ENCODE peak calls at places on chromosome 1, in seven cellular contexts. C is germinal center, M is type B pancreatic cell, N is fibroblast of lung, U is tibial artery, G is GM04504, E is DMS153. O is an unnamed sample.

GRCh38 chr1:161962094-161962887 is 61.4 kb downstream of the OLFML2B start:
- DNase-seq in C (no peak), M (no peak), N (peak), U (no peak), G (no peak), E (no peak), O (no peak)

GRCh38 chr1:154502742-154503111 is 515 bp upstream of the SHE start:
- DNase-seq in C (no peak), M (no peak), N (no peak), U (no peak), G (no peak), E (no peak), O (no peak)

GRCh38 chr1:63112155-63112914 is 210.0 kb upstream of the FOXD3 start:
- DNase-seq in C (no peak), M (no peak), N (peak), U (no peak), G (peak), E (no peak), O (no peak)

GRCh38 chr1:2413495-2414296 is 1.3 kb upstream of the PEX10 start:
- DNase-seq in C (peak), M (no peak), N (no peak), U (no peak), G (no peak), E (no peak), O (no peak)

GRCh38 chr1:30768830-30769718 is 11.5 kb upstream of the LAPTM5 start:
- DNase-seq in C (no peak), M (no peak), N (no peak), U (no peak), G (no peak), E (no peak), O (no peak)

GRCh38 chr1:200150721-200151120 is 123.2 kb downstream of the NR5A2 start:
- DNase-seq in C (no peak), M (no peak), N (peak), U (no peak), G (peak), E (peak), O (no peak)

GRCh38 chr1:23980725-23981063 is 567 bp upstream of the SRSF10 start:
- DNase-seq in C (peak), M (no peak), N (peak), U (no peak), G (no peak), E (peak), O (no peak)

GRCh38 chr1:67208217-67208616 is 42.0 kb downstream of the IL23R start:
- DNase-seq in C (no peak), M (no peak), N (no peak), U (no peak), G (no peak), E (no peak), O (no peak)

GRCh38 chr1:13899856-13900255 is 199.9 kb downstream of the PRDM2 start:
- DNase-seq in C (no peak), M (no peak), N (no peak), U (no peak), G (peak), E (no peak), O (no peak)

GRCh38 chr1:43522431-43522775 is 8.3 kb upstream of the PTPRF start:
- DNase-seq in C (no peak), M (no peak), N (no peak), U (no peak), G (no peak), E (no peak), O (no peak)

GRCh38 chr1:153539395-153540093 is 1.2 kb downstream of the S100A5 start:
- DNase-seq in C (no peak), M (no peak), N (no peak), U (no peak), G (no peak), E (peak), O (no peak)

GRCh38 chr1:40921522-40921921 is 58.0 kb upstream of the CTPS1 start:
- DNase-seq in C (no peak), M (no peak), N (no peak), U (no peak), G (no peak), E (no peak), O (no peak)

GRCh38 chr1:87119741-87120140 is 205.3 kb downstream of the HS2ST1 start:
- DNase-seq in C (no peak), M (no peak), N (no peak), U (no peak), G (no peak), E (no peak), O (no peak)

GRCh38 chr1:114458208-114458777 is 52.7 kb downstream of the TRIM33 start:
- DNase-seq in C (no peak), M (no peak), N (peak), U (no peak), G (no peak), E (no peak), O (no peak)

O was measured in iPS DF 19.7.